ENCODE peak calls at places on chromosomes 13 and 19, in nine cellular contexts. One of them, this sample, is unnamed.

GRCh38 chr19:8233370-8233769 is 24.2 kb downstream of the CERS4 start:
- DNase-seq in IMR-90: peak
- DNase-seq in brain microvascular endothelial cell: no peak
- DNase-seq in fibroblast of mammary gland: no peak
- DNase-seq in colonic mucosa: no peak
- DNase-seq in endothelial cell: no peak
- DNase-seq in BE2C: no peak
- DNase-seq in AG09319: no peak
- DNase-seq in heart right ventricle: no peak
- DNase-seq in this sample: no peak

GRCh38 chr19:31350033-31350692 is 927 bp upstream of the TSHZ3 start:
- DNase-seq in IMR-90: no peak
- DNase-seq in brain microvascular endothelial cell: no peak
- DNase-seq in fibroblast of mammary gland: no peak
- DNase-seq in colonic mucosa: no peak
- DNase-seq in endothelial cell: peak
- DNase-seq in BE2C: no peak
- DNase-seq in AG09319: no peak
- DNase-seq in heart right ventricle: peak
- DNase-seq in this sample: no peak

GRCh38 chr19:16244091-16244490 is 46.4 kb downstream of the AP1M1 start:
- DNase-seq in IMR-90: peak
- DNase-seq in brain microvascular endothelial cell: no peak
- DNase-seq in fibroblast of mammary gland: peak
- DNase-seq in colonic mucosa: no peak
- DNase-seq in endothelial cell: no peak
- DNase-seq in BE2C: no peak
- DNase-seq in AG09319: peak
- DNase-seq in heart right ventricle: no peak
- DNase-seq in this sample: no peak

GRCh38 chr19:4376245-4376990 is 23.9 kb downstream of the SH3GL1 start:
- DNase-seq in IMR-90: no peak
- DNase-seq in brain microvascular endothelial cell: no peak
- DNase-seq in fibroblast of mammary gland: no peak
- DNase-seq in colonic mucosa: no peak
- DNase-seq in endothelial cell: no peak
- DNase-seq in BE2C: no peak
- DNase-seq in AG09319: no peak
- DNase-seq in heart right ventricle: no peak
- DNase-seq in this sample: no peak

GRCh38 chr19:11274533-11275086 is 12.3 kb upstream of the DOCK6 start:
- DNase-seq in IMR-90: no peak
- DNase-seq in brain microvascular endothelial cell: no peak
- DNase-seq in fibroblast of mammary gland: no peak
- DNase-seq in colonic mucosa: no peak
- DNase-seq in endothelial cell: no peak
- DNase-seq in BE2C: no peak
- DNase-seq in AG09319: no peak
- DNase-seq in heart right ventricle: no peak
- DNase-seq in this sample: no peak

GRCh38 chr19:3129112-3129511 is 6.7 kb upstream of the GNA15 start:
- DNase-seq in IMR-90: peak
- DNase-seq in brain microvascular endothelial cell: peak
- DNase-seq in fibroblast of mammary gland: peak
- DNase-seq in colonic mucosa: no peak
- DNase-seq in endothelial cell: no peak
- DNase-seq in BE2C: no peak
- DNase-seq in AG09319: peak
- DNase-seq in heart right ventricle: no peak
- DNase-seq in this sample: no peak

GRCh38 chr19:23983406-23983805 is 68.7 kb downstream of the ZNF726 start:
- DNase-seq in IMR-90: no peak
- DNase-seq in brain microvascular endothelial cell: no peak
- DNase-seq in fibroblast of mammary gland: no peak
- DNase-seq in colonic mucosa: no peak
- DNase-seq in endothelial cell: no peak
- DNase-seq in BE2C: no peak
- DNase-seq in AG09319: no peak
- DNase-seq in heart right ventricle: no peak
- DNase-seq in this sample: no peak

GRCh38 chr19:42553292-42554045 is 25.2 kb upstream of the CEACAM1 start:
- DNase-seq in IMR-90: peak
- DNase-seq in brain microvascular endothelial cell: peak
- DNase-seq in fibroblast of mammary gland: peak
- DNase-seq in colonic mucosa: no peak
- DNase-seq in endothelial cell: no peak
- DNase-seq in BE2C: no peak
- DNase-seq in AG09319: peak
- DNase-seq in heart right ventricle: peak
- DNase-seq in this sample: no peak

GRCh38 chr19:8631425-8631819 is 989 bp downstream of the NFILZ start:
- DNase-seq in IMR-90: peak
- DNase-seq in brain microvascular endothelial cell: peak
- DNase-seq in fibroblast of mammary gland: no peak
- DNase-seq in colonic mucosa: peak
- DNase-seq in endothelial cell: no peak
- DNase-seq in BE2C: no peak
- DNase-seq in AG09319: no peak
- DNase-seq in heart right ventricle: peak
- DNase-seq in this sample: no peak

GRCh38 chr19:18379803-18380747 is 5.9 kb upstream of the GDF15 start:
- DNase-seq in IMR-90: peak
- DNase-seq in brain microvascular endothelial cell: peak
- DNase-seq in fibroblast of mammary gland: peak
- DNase-seq in colonic mucosa: peak
- DNase-seq in endothelial cell: no peak
- DNase-seq in BE2C: no peak
- DNase-seq in AG09319: peak
- DNase-seq in heart right ventricle: peak
- DNase-seq in this sample: no peak

GRCh38 chr13:98842074-98842473 is 89.6 kb upstream of the SLC15A1 start:
- DNase-seq in IMR-90: no peak
- DNase-seq in brain microvascular endothelial cell: no peak
- DNase-seq in fibroblast of mammary gland: no peak
- DNase-seq in colonic mucosa: no peak
- DNase-seq in endothelial cell: no peak
- DNase-seq in BE2C: no peak
- DNase-seq in AG09319: no peak
- DNase-seq in heart right ventricle: no peak
- DNase-seq in this sample: no peak

GRCh38 chr13:41562083-41562482 is 104.7 kb downstream of the RGCC start:
- DNase-seq in IMR-90: peak
- DNase-seq in brain microvascular endothelial cell: peak
- DNase-seq in fibroblast of mammary gland: peak
- DNase-seq in colonic mucosa: peak
- DNase-seq in endothelial cell: no peak
- DNase-seq in BE2C: no peak
- DNase-seq in AG09319: peak
- DNase-seq in heart right ventricle: peak
- DNase-seq in this sample: no peak

GRCh38 chr19:18421371-18421959 is 2.3 kb downstream of the SSBP4 start:
- DNase-seq in IMR-90: no peak
- DNase-seq in brain microvascular endothelial cell: no peak
- DNase-seq in fibroblast of mammary gland: no peak
- DNase-seq in colonic mucosa: no peak
- DNase-seq in endothelial cell: no peak
- DNase-seq in BE2C: no peak
- DNase-seq in AG09319: no peak
- DNase-seq in heart right ventricle: no peak
- DNase-seq in this sample: no peak

GRCh38 chr19:37309834-37310575 is 60.9 kb upstream of the ZNF527 start:
- DNase-seq in IMR-90: no peak
- DNase-seq in brain microvascular endothelial cell: no peak
- DNase-seq in fibroblast of mammary gland: no peak
- DNase-seq in colonic mucosa: no peak
- DNase-seq in endothelial cell: no peak
- DNase-seq in BE2C: no peak
- DNase-seq in AG09319: no peak
- DNase-seq in heart right ventricle: no peak
- DNase-seq in this sample: no peak

DNA sequence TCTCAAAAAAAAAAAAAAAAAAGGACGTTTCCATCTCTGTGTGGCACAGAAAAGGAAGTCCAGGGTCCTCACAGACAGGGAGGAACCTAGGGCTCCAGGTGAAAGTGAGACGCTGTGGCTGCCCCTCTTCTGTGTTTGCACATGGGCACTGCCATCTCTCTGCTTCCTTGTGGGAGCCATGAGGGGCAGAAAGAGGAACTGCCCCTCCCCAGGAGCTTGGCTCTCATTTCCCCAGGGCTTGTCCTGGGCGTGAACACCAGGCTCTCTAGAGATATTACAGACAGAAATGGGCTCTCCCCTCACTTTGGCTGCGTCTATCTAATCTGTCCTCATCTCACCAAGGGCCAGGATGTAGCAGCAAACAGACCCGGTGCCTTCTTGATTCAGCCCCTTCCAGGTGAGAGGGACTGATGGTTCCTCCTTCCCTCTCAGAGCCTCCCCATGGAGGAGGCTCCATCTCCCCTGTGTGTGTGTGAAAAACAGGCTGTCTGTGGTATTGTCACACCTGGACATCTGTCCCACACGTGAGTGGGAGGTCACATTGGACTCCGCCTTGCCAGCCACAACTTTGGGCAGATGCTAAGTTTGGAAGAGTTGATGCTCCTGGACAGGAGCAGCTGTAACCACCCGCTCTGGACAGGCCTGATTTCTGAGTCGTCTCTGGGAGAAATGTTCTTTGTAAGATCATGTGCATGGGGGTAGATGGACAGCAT is 840 bp upstream of the LILRA4 start:
- DNase-seq in IMR-90: no peak
- DNase-seq in brain microvascular endothelial cell: no peak
- DNase-seq in fibroblast of mammary gland: no peak
- DNase-seq in colonic mucosa: no peak
- DNase-seq in endothelial cell: no peak
- DNase-seq in BE2C: no peak
- DNase-seq in AG09319: no peak
- DNase-seq in heart right ventricle: no peak
- DNase-seq in this sample: peak
- TF ChIP-seq CTCF in IMR-90: no peak
- TF ChIP-seq CTCF in brain microvascular endothelial cell: no peak
- TF ChIP-seq CTCF in fibroblast of mammary gland: no peak
- TF ChIP-seq CTCF in colonic mucosa: no peak
- TF ChIP-seq CTCF in endothelial cell: no peak
- TF ChIP-seq CTCF in BE2C: no peak
- TF ChIP-seq CTCF in AG09319: no peak
- TF ChIP-seq CTCF in heart right ventricle: no peak
- TF ChIP-seq CTCF in this sample: no peak

GRCh38 chr13:112444001-112444311 is 67.8 kb downstream of the SPACA7 start:
- DNase-seq in IMR-90: peak
- DNase-seq in brain microvascular endothelial cell: peak
- DNase-seq in fibroblast of mammary gland: peak
- DNase-seq in colonic mucosa: peak
- DNase-seq in endothelial cell: peak
- DNase-seq in BE2C: peak
- DNase-seq in AG09319: peak
- DNase-seq in heart right ventricle: peak
- DNase-seq in this sample: no peak
- TF ChIP-seq CTCF in IMR-90: peak
- TF ChIP-seq CTCF in brain microvascular endothelial cell: peak
- TF ChIP-seq CTCF in fibroblast of mammary gland: peak
- TF ChIP-seq CTCF in colonic mucosa: peak
- TF ChIP-seq CTCF in endothelial cell: peak
- TF ChIP-seq CTCF in BE2C: peak
- TF ChIP-seq CTCF in AG09319: peak
- TF ChIP-seq CTCF in heart right ventricle: peak
- TF ChIP-seq CTCF in this sample: no peak

GRCh38 chr13:39144941-39145533 is 106.8 kb downstream of the NHLRC3 start:
- DNase-seq in IMR-90: peak
- DNase-seq in brain microvascular endothelial cell: peak
- DNase-seq in fibroblast of mammary gland: peak
- DNase-seq in colonic mucosa: peak
- DNase-seq in endothelial cell: peak
- DNase-seq in BE2C: peak
- DNase-seq in AG09319: peak
- DNase-seq in heart right ventricle: peak
- DNase-seq in this sample: no peak
- TF ChIP-seq CTCF in IMR-90: peak
- TF ChIP-seq CTCF in brain microvascular endothelial cell: peak
- TF ChIP-seq CTCF in fibroblast of mammary gland: peak
- TF ChIP-seq CTCF in colonic mucosa: peak
- TF ChIP-seq CTCF in endothelial cell: peak
- TF ChIP-seq CTCF in BE2C: peak
- TF ChIP-seq CTCF in AG09319: peak
- TF ChIP-seq CTCF in heart right ventricle: peak
- TF ChIP-seq CTCF in this sample: no peak

GRCh38 chr13:61684976-61685682 is 269.5 kb upstream of the PCDH20 start:
- DNase-seq in IMR-90: no peak
- DNase-seq in brain microvascular endothelial cell: no peak
- DNase-seq in fibroblast of mammary gland: no peak
- DNase-seq in colonic mucosa: no peak
- DNase-seq in endothelial cell: no peak
- DNase-seq in BE2C: no peak
- DNase-seq in AG09319: no peak
- DNase-seq in heart right ventricle: no peak
- DNase-seq in this sample: no peak

DNA sequence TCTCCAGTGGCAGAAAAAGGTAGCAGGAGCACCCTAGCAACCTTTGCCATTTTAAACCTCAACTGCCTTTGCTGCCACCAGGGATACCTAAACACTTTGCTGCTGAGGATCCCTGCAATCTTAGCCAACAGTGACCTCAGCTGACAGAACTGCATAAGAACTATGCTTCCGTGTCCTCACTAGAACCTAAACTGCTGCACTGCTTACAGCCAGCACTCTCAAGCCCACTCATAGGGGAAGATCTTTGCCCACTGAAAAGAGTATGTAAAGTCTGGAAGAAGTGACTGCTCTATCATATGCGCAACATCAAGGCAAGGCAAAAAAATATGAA is 270.0 kb upstream of the PCDH20 start:
- DNase-seq in IMR-90: no peak
- DNase-seq in brain microvascular endothelial cell: no peak
- DNase-seq in fibroblast of mammary gland: no peak
- DNase-seq in colonic mucosa: no peak
- DNase-seq in endothelial cell: peak
- DNase-seq in BE2C: peak
- DNase-seq in AG09319: no peak
- DNase-seq in heart right ventricle: no peak
- DNase-seq in this sample: no peak
- TF ChIP-seq CTCF in IMR-90: no peak
- TF ChIP-seq CTCF in brain microvascular endothelial cell: peak
- TF ChIP-seq CTCF in fibroblast of mammary gland: no peak
- TF ChIP-seq CTCF in colonic mucosa: no peak
- TF ChIP-seq CTCF in endothelial cell: no peak
- TF ChIP-seq CTCF in BE2C: peak
- TF ChIP-seq CTCF in AG09319: no peak
- TF ChIP-seq CTCF in heart right ventricle: no peak
- TF ChIP-seq CTCF in this sample: no peak

DNA sequence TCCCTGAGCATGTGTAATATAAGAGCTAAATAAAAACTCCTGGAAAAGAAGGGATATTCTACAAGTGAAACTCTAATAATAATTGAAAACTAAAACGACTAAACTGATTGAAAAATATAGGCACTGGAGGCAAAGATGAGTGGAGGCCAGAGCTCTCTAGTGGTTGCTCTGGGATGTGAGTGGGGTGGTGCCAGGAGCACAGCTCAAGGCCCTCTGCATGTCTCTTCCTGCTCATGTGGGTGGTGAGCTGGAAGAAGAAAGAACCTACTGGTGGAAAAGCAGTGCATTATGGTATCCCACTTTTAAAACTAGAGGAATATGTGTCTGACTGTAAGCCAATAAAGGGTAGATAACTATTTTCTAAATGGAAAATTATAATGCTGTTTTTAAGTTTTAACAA is 15.8 kb upstream of the ARHGEF7 start:
- DNase-seq in IMR-90: no peak
- DNase-seq in brain microvascular endothelial cell: no peak
- DNase-seq in fibroblast of mammary gland: no peak
- DNase-seq in colonic mucosa: no peak
- DNase-seq in endothelial cell: no peak
- DNase-seq in BE2C: no peak
- DNase-seq in AG09319: no peak
- DNase-seq in heart right ventricle: no peak
- DNase-seq in this sample: no peak
- TF ChIP-seq CTCF in IMR-90: no peak
- TF ChIP-seq CTCF in brain microvascular endothelial cell: peak
- TF ChIP-seq CTCF in fibroblast of mammary gland: no peak
- TF ChIP-seq CTCF in colonic mucosa: no peak
- TF ChIP-seq CTCF in endothelial cell: no peak
- TF ChIP-seq CTCF in BE2C: no peak
- TF ChIP-seq CTCF in AG09319: no peak
- TF ChIP-seq CTCF in heart right ventricle: no peak
- TF ChIP-seq CTCF in this sample: no peak